ENCODE peak calls at places on chromosomes 13 and 19, in four cellular contexts. Y is mesendoderm, O is IMR-90, K is GM06990. V is an unnamed sample.

GRCh38 chr13:44155422-44156293 is 218.0 kb upstream of the SERP2 start:
- DNase-seq in O (peak), Y (peak), K (no peak), V (no peak)

GRCh38 chr19:5036733-5037681 is 68.1 kb downstream of the KDM4B start:
- DNase-seq in Y (no peak), O (peak), K (no peak), V (no peak)

GRCh38 chr19:35890113-35890650 is 10.2 kb downstream of the NFKBID start:
- DNase-seq in O (no peak), Y (no peak), K (no peak), V (no peak)

GRCh38 chr19:1959928-1960589 is 19.1 kb downstream of the CSNK1G2 start:
- DNase-seq in O (no peak), K (no peak), Y (no peak), V (no peak)

GRCh38 chr13:83515267-83515666 is 367.0 kb downstream of the SLITRK1 start:
- DNase-seq in Y (no peak), O (peak), K (no peak), V (no peak)

GRCh38 chr13:109481046-109481445 is 305.3 kb downstream of the IRS2 start:
- DNase-seq in K (no peak), Y (no peak), O (peak), V (no peak)

GRCh38 chr19:35990771-35991730 is 3.9 kb upstream of the SDHAF1 start:
- DNase-seq in K (no peak), O (no peak), Y (no peak), V (no peak)

GRCh38 chr19:54388803-54389144 is 24.0 kb upstream of the LAIR1 start:
- DNase-seq in K (no peak), Y (no peak), O (no peak), V (no peak)

GRCh38 chr13:21767032-21767431 is 96.2 kb downstream of the FGF9 start:
- DNase-seq in K (no peak), O (no peak), Y (peak), V (no peak)

GRCh38 chr13:109509154-109509905 is 277.1 kb downstream of the IRS2 start:
- DNase-seq in O (peak), K (no peak), Y (no peak), V (no peak)

GRCh38 chr19:6387372-6387771 is 5.6 kb downstream of the GTF2F1 start:
- DNase-seq in O (no peak), Y (no peak), K (no peak), V (no peak)

GRCh38 chr13:104577029-104577820 is 1511.0 kb upstream of the SLC10A2 start:
- DNase-seq in Y (no peak), K (no peak), O (peak), V (no peak)

GRCh38 chr13:113562866-113563265 is 21.7 kb upstream of the TFDP1 start:
- DNase-seq in K (no peak), O (no peak), Y (no peak), V (no peak)

GRCh38 chr13:101628900-101629299 is 176.4 kb downstream of the ITGBL1 start:
- DNase-seq in K (no peak), Y (no peak), O (no peak), V (no peak)

GRCh38 chr13:101624210-101624922 is 171.9 kb downstream of the ITGBL1 start:
- DNase-seq in Y (peak), K (peak), O (peak), V (no peak)

GRCh38 chr13:101627556-101627943 is 175.1 kb downstream of the ITGBL1 start:
- DNase-seq in K (no peak), O (peak), Y (no peak), V (peak)

GRCh38 chr13:101624981-101625380 is 172.5 kb downstream of the ITGBL1 start:
- DNase-seq in K (peak), Y (no peak), O (no peak), V (no peak)

GRCh38 chr13:101626925-101627555 is 174.6 kb downstream of the ITGBL1 start:
- DNase-seq in K (peak), Y (no peak), O (peak), V (peak)
- H3K4me3 ChIP-seq in K (peak), Y (no peak), O (peak), V (no peak)

DNA sequence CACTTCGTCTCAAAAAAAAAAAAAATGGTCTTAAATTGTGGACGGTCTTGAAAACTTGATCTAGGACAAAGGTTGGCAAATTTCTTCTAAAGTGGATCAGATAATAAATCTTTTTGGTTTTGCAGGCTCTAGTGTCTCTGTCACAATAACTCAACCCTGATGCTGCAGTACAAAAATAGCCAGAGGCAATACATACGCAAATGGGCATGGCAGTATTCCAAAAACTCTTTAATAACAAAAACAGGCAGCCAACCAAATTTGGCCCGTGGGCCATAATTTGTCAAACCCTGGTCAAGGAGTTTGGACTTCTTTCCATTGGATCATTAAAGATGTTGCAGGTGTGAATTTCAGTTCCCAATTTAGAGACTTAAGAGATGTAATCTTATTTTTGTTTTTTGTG is 93.5 kb upstream of the MRI1 start:
- DNase-seq in O (no peak), Y (no peak), K (no peak), V (no peak)
- H3K4me3 ChIP-seq in O (no peak), Y (no peak), K (no peak), V (no peak)

GRCh38 chr19:50476943-50477264 is 256 bp upstream of the GARIN5A start:
- DNase-seq in Y (no peak), O (no peak), K (no peak), V (no peak)

GRCh38 chr19:50476224-50476942 is at the start of the genes EMC10 and GARIN5A:
- DNase-seq in Y (peak), O (peak), K (peak), V (peak)

GRCh38 chr19:50477751-50478515 is 1.3 kb upstream of the GARIN5A start:
- DNase-seq in Y (no peak), K (no peak), O (no peak), V (no peak)

GRCh38 chr19:50475101-50475568 is 1.2 kb upstream of the EMC10 start:
- DNase-seq in K (no peak), Y (no peak), O (no peak), V (no peak)

DNA sequence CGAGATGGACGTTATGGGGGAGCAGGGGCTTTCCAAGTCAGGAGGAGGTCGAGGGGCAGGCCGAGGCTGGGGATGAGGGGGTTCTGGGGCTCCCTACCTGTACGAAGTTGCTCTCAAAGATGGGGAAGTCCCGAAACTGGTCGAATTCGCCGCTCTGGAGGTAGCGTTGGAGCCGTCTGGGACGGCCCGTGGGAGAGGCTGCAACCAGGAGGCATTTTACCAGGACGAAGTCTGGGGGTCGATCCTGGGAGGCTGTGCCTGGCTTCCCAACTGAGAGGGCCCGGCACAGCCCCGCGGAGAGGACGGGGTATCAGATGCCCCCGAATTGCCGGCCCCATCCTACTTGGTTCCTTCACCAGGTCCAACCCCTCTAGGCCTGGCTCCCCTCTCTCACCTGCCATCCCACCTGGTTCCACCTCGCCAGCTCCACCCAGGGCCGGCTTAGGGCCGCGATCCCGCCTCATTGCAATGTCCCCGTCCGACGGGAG is 527 bp upstream of the EMC10 start:
- DNase-seq in K (no peak), O (no peak), Y (no peak), V (no peak)
- H3K4me3 ChIP-seq in K (no peak), O (peak), Y (no peak), V (no peak)

DNA sequence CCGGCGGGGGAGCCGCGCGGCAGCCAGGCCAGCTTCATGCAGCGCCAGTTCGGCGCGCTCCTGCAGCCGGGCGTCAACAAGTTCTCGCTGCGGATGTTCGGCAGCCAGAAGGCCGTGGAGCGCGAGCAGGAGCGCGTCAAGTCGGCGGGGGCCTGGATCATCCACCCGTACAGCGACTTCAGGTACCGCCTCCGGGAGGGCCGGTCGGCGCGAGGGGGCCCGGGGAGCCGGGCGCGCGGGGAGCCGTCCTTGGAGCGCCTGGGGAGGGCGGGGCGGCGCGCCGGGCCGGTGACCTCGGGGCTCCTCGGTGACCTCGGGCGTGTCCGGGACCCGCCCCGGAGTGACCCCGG is 690 bp downstream of the HCN2 start:
- DNase-seq in Y (no peak), O (peak), K (no peak), V (no peak)
- H3K4me3 ChIP-seq in Y (no peak), O (peak), K (no peak), V (no peak)

GRCh38 chr13:77696863-77697207 is 652 bp upstream of the SLAIN1 start:
- DNase-seq in O (no peak), Y (no peak), K (no peak), V (no peak)
- H3K4me3 ChIP-seq in O (no peak), Y (peak), K (peak), V (peak)

V was measured in GM12864.